ENCODE peak calls at places on chromosome 7, in six cellular contexts. S is IMR-90, V is trophoblast cell, J is H1, N is H9, R is mesenchymal stem cell. E is an unnamed sample.

GRCh38 chr7:137635874-137636273 is 210.9 kb downstream of the DGKI start:
- DNase-seq in N (no peak), S (no peak), V (no peak), R (no peak), J (no peak), E (no peak)

GRCh38 chr7:133545613-133546012 is 292.7 kb downstream of the EXOC4 start:
- DNase-seq in V (no peak), N (no peak), J (no peak), S (peak; percentile 58), R (peak; percentile 42), E (no peak)

GRCh38 chr7:91784469-91784868 is 96.0 kb downstream of the MTERF1 start:
- DNase-seq in J (no peak), N (no peak), S (peak; percentile 61), R (peak; percentile 21), V (peak; percentile 2), E (no peak)

GRCh38 chr7:2154831-2155230 is 77.9 kb downstream of the MAD1L1 start:
- DNase-seq in S (no peak), V (no peak), R (no peak), J (no peak), N (no peak), E (no peak)

GRCh38 chr7:127751062-127751722 is 99.2 kb downstream of the SND1 start:
- DNase-seq in R (peak; percentile 34), S (peak; percentile 89), V (no peak), J (no peak), N (no peak), E (peak; percentile 47)

GRCh38 chr7:128781126-128781525 is 5.5 kb upstream of the OPN1SW start:
- DNase-seq in J (no peak), N (no peak), R (no peak), V (no peak), S (peak; percentile 69), E (no peak)

GRCh38 chr7:115145512-115145911 is 223.6 kb downstream of the MDFIC start:
- DNase-seq in S (peak; percentile 39), J (no peak), V (no peak), R (no peak), N (no peak), E (no peak)

GRCh38 chr7:17033245-17033644 is 151.5 kb upstream of the AGR3 start:
- DNase-seq in V (no peak), J (no peak), N (no peak), R (no peak), S (no peak), E (no peak)

GRCh38 chr7:159015081-159015893 is 129.4 kb downstream of the VIPR2 start:
- DNase-seq in V (peak; percentile 3), J (no peak), S (no peak), R (peak; percentile 52), N (no peak), E (no peak)

GRCh38 chr7:18133921-18134320 is 106.3 kb upstream of the PRPS1L1 start:
- DNase-seq in R (no peak), S (no peak), V (no peak), N (no peak), J (no peak), E (no peak)

GRCh38 chr7:42347616-42348015 is 110.6 kb upstream of the GLI3 start:
- DNase-seq in V (no peak), J (no peak), N (no peak), S (no peak), R (no peak), E (no peak)

GRCh38 chr7:42348627-42349026 is 111.6 kb upstream of the GLI3 start:
- DNase-seq in S (no peak), J (no peak), R (no peak), V (no peak), N (no peak), E (no peak)

GRCh38 chr7:42348071-42348470 is 111.1 kb upstream of the GLI3 start:
- DNase-seq in S (no peak), R (no peak), J (no peak), N (no peak), V (no peak), E (no peak)

GRCh38 chr7:42351313-42351935 is 114.4 kb upstream of the GLI3 start:
- DNase-seq in J (no peak), N (no peak), R (no peak), S (no peak), V (no peak), E (no peak)

DNA sequence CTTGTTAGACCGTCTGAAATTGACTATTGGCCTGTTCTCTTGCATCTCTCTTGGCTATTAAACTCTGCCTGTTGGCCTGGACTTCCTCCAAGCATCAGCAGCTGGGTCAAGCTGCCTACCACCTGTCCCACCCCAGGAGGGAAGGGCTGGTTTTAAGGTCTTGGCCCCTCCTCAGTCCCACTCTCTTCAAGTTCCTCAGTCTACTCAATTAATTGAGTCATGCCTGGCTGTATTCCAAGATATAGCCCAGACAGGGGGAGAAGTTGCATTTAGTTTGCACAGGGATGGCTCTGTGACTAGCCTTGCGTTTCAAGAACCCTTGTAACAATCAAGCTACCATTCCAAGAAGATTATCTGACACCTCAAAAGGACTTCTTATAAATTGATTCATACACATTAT is 113.8 kb upstream of the GLI3 start:
- DNase-seq in R (no peak), V (no peak), J (no peak), N (no peak), S (no peak), E (no peak)
- H3K4ac ChIP-seq in R (no peak overlapping the region), V (no peak overlapping the region), J (no peak overlapping the region), N (no peak overlapping the region), S (no peak overlapping the region), E (no peak overlapping the region)

GRCh38 chr7:41238851-41239331 is 464.0 kb downstream of the INHBA start:
- DNase-seq in J (no peak), S (peak; percentile 47), R (no peak), N (no peak), V (no peak), E (no peak)
- H2AFZ ChIP-seq in J (no peak overlapping the region), S (no peak overlapping the region), R (no peak overlapping the region), N (no peak overlapping the region), V (no peak overlapping the region), E (no peak overlapping the region)

DNA sequence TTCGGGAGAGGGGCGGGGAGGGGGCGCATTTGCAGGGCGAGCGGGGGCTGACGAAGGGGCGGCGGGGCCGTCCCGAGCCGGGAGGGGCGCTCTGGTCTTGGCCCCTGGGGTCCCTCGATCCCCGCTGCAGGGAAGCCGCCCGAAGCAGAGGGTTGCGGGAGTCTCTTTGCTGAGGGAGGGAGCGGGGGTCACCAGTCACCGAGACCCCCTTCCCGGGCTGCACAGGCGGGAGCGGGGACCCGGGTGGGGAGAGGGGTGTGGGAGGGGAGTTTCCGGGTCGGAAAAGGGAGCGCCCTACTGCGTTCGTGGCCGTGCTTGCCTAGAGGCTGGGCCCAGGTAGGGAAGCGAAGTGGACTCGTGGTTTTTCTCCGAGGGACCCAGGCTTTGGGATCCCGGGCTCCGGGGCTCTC is 422 bp downstream of the AP1S1 start:
- DNase-seq in V (no peak), J (no peak), R (no peak), S (no peak), N (no peak), E (no peak)
- H3K4ac ChIP-seq in V (peak overlapping the region; percentile 93), J (peak overlapping the region; percentile 17), R (no peak overlapping the region), S (peak overlapping the region; percentile 84), N (no peak overlapping the region), E (no peak overlapping the region)

GRCh38 chr7:74094224-74095095 is 10.9 kb downstream of the LIMK1 start:
- DNase-seq in S (peak; percentile 95), R (peak; percentile 97), N (peak; percentile 85), J (peak; percentile 79), V (peak; percentile 64), E (peak; percentile 54)
- H2AFZ ChIP-seq in S (peak overlapping the region; percentile 83), R (peak overlapping the region; percentile 73), N (no peak overlapping the region), J (no peak overlapping the region), V (no peak overlapping the region), E (peak overlapping the region; percentile 87)

DNA sequence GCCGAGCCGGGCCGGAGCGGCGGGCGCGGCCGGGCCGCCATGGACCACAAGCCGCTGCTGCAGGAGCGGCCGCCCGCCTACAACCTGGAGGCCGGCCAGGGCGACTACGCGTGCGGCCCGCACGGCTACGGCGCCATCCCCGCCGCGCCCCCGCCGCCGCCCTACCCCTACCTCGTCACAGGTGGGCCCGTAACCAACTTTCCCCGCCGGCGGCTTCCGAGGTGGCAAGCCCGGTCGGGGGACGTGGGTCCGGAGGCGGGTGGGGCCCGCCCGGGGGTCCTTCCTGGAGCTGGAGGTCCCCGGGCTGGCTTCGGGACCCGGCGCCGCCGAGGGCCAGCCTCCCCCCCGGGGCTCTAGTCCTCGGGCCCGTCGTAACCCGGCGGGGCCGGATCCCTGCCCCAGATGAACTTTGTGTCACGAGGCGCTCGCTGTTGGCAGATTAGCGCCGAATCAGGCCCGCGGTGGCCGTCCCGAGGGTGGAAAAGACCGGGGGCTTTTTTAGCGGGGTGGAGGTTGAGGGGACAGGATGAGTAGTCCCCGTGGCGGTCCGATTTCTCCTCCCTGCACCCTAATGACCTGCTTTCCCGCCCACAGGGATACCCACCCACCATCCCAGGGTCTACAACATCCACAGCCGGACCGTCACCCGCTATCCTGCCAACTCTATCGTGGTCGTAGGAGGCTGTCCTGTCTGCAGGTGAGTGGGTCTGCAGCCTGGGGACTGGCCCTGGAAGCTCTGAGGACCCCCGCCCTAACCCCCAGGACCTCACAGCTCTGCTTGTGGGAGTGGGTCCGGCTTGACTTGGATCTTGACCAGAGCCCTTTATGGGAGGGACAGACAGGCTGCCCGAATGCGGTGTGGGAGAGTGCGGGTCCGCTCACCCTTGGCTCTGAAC is 519 bp downstream of the BRI3 start:
- DNase-seq in J (no peak), N (no peak), S (no peak), V (no peak), R (no peak), E (no peak)
- H3K4ac ChIP-seq in J (peak overlapping the region; percentile 49), N (no peak overlapping the region), S (peak overlapping the region; percentile 92), V (peak overlapping the region; percentile 88), R (peak overlapping the region; percentile 66), E (no peak overlapping the region)

GRCh38 chr7:43460733-43461348 is 122.1 kb upstream of the STK17A start:
- DNase-seq in J (no peak), N (no peak), V (no peak), R (no peak), S (no peak), E (no peak)
- H2AFZ ChIP-seq in J (no peak overlapping the region), N (no peak overlapping the region), V (no peak overlapping the region), R (no peak overlapping the region), S (no peak overlapping the region), E (no peak overlapping the region)

DNA sequence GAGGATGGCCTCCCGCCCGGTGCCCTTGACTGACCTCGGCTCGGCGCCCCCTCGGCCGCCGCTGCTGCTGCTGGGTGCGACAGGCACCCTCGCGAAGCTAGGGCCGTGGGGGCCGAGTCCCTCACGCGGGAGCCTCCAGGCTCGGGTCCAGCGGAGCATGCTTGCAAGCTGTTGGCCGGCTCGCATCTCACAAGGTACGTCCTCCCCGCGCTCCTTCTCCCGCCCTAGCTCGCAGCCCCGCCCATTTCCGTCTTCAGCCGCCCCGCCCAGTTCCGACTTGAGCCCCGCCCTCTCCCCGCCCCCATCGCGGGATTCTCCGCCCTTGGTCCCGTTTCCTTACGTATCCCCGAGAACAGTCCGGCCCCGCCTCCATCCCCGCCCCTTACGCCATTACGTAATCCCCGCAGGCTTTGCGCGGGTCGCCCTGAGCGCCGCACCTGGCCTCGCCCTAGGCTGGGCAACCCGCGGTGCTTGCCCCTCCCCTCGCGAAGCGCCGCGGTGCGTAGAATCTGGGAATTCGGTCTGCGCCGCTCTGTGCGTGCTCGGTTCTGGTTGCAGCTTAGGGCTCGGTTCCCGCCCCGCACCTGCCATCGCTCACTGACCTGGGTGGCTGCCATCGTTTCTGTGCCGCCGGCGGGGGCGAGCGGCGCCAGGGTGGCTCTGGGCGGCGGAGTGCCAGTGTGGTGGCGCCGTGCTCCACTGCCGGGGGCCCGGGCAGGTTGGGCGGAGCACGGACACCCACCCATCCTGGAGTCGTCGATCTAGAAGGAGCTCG is at the start of gene ABHD11:
- DNase-seq in N (peak; percentile 98), R (peak; percentile 92), V (peak; percentile 98), J (peak; percentile 97), S (peak; percentile 93), E (peak; percentile 95)
- H3K4ac ChIP-seq in N (peak within 1 kb of the TSS; percentile 61), R (no peak within 1 kb of the TSS), V (peak within 1 kb of the TSS; percentile 83), J (peak within 1 kb of the TSS; percentile 73), S (peak within 1 kb of the TSS; percentile 73), E (peak within 1 kb of the TSS; percentile 93)

GRCh38 chr7:55044318-55044717 is 25.5 kb downstream of the EGFR start:
- DNase-seq in S (no peak), N (no peak), R (no peak), V (no peak), J (no peak), E (no peak)
- H2AFZ ChIP-seq in S (no peak overlapping the region), N (no peak overlapping the region), R (no peak overlapping the region), V (no peak overlapping the region), J (no peak overlapping the region), E (no peak overlapping the region)

E was measured in neuronal stem cell.